ENCODE peak calls at places on chromosome 18, in five cellular contexts. N is A549, A is GM12878, M is HepG2, U is K562. I is an unnamed sample.

GRCh38 chr18:10252952-10253680 is 201.3 kb upstream of the APCDD1 start:
- DNase-seq in M (no peak), N (no peak), U (no peak), A (no peak), I (no peak)

GRCh38 chr18:12744103-12744502 is 41.3 kb downstream of the PSMG2 start:
- DNase-seq in M (peak), N (peak), A (no peak), U (no peak), I (peak)

GRCh38 chr18:49495480-49495879 is 8.4 kb upstream of the C18orf32 start:
- DNase-seq in U (no peak), A (no peak), N (no peak), M (no peak), I (no peak)

GRCh38 chr18:36392163-36392887 is 94.8 kb downstream of the FHOD3 start:
- DNase-seq in U (no peak), M (no peak), A (no peak), N (no peak), I (peak)

GRCh38 chr18:26424428-26425147 is 123.8 kb downstream of the KCTD1 start:
- DNase-seq in N (no peak), M (no peak), U (no peak), A (no peak), I (no peak)

GRCh38 chr18:48673456-48674197 is 134.8 kb downstream of the CTIF start:
- DNase-seq in U (peak), N (no peak), M (no peak), A (no peak), I (no peak)

GRCh38 chr18:76610933-76611749 is 116.1 kb upstream of the ZNF516 start:
- DNase-seq in M (no peak), A (no peak), U (no peak), N (no peak), I (peak)

GRCh38 chr18:22977847-22978701 is 44.9 kb downstream of the RBBP8 start:
- DNase-seq in M (no peak), N (peak), A (no peak), U (no peak), I (no peak)

GRCh38 chr18:13987956-13988355 is 72.6 kb upstream of the MC2R start:
- DNase-seq in N (no peak), M (no peak), U (no peak), A (no peak), I (no peak)

GRCh38 chr18:8339958-8340357 is 269.3 kb upstream of the RAB12 start:
- DNase-seq in A (no peak), U (no peak), N (no peak), M (no peak), I (no peak)

GRCh38 chr18:48884306-48885235 is 66.2 kb downstream of the SMAD7 start:
- DNase-seq in A (no peak), N (no peak), U (no peak), M (no peak), I (no peak)

GRCh38 chr18:63149200-63149587 is 170.4 kb downstream of the BCL2 start:
- DNase-seq in M (no peak), U (no peak), A (no peak), N (no peak), I (no peak)

GRCh38 chr18:32769242-32770180 is 3.3 kb downstream of the KLHL14 start:
- DNase-seq in A (no peak), U (no peak), N (no peak), M (peak), I (peak)

GRCh38 chr18:72991379-72991778 is 123.6 kb upstream of the NETO1 start:
- DNase-seq in M (no peak), U (no peak), N (no peak), A (no peak), I (no peak)

GRCh38 chr18:741931-742512 is 29.6 kb upstream of the ENOSF1 start:
- DNase-seq in U (peak), A (peak), N (peak), M (peak), I (peak)

GRCh38 chr18:76953186-76953982 is 131.0 kb downstream of the ZNF236 start:
- DNase-seq in N (no peak), U (no peak), A (no peak), M (no peak), I (peak)

GRCh38 chr18:56245856-56246575 is 392.4 kb downstream of the TXNL1 start:
- DNase-seq in A (no peak), N (peak), M (no peak), U (no peak), I (peak)

GRCh38 chr18:13621446-13621849 is 104.9 kb downstream of the FAM210A start:
- DNase-seq in U (no peak), M (no peak), N (no peak), A (no peak), I (no peak)

GRCh38 chr18:36338420-36338933 is 41.0 kb downstream of the FHOD3 start:
- DNase-seq in U (no peak), A (no peak), N (no peak), M (no peak), I (peak)

GRCh38 chr18:23059541-23060465 is 75.5 kb upstream of the CABLES1 start:
- DNase-seq in M (no peak), A (no peak), U (no peak), N (no peak), I (no peak)

GRCh38 chr18:3923750-3924149 is 473.8 kb downstream of the TGIF1 start:
- DNase-seq in N (peak), U (no peak), A (no peak), M (no peak), I (no peak)

GRCh38 chr18:28684746-28685145 is 507.8 kb upstream of the CDH2 start:
- DNase-seq in M (no peak), A (no peak), N (no peak), U (no peak), I (no peak)

GRCh38 chr18:9016819-9017169 is 85.7 kb upstream of the NDUFV2 start:
- DNase-seq in A (no peak), M (no peak), U (no peak), N (no peak), I (no peak)

GRCh38 chr18:68152770-68153169 is 562.1 kb downstream of the TMX3 start:
- DNase-seq in M (peak), N (peak), A (no peak), U (no peak), I (no peak)

GRCh38 chr18:54712315-54712714 is 116.0 kb upstream of the RAB27B start:
- DNase-seq in A (no peak), U (no peak), N (peak), M (no peak), I (no peak)

GRCh38 chr18:23730850-23731249 is 41.6 kb downstream of the LAMA3 start:
- DNase-seq in U (no peak), M (no peak), N (no peak), A (no peak), I (no peak)

GRCh38 chr18:22559414-22560282 is 141.9 kb upstream of the CTAGE1 start:
- DNase-seq in U (peak), A (no peak), N (peak), M (peak), I (peak)

GRCh38 chr18:9737814-9738160 is 29.7 kb downstream of the RAB31 start:
- DNase-seq in A (no peak), N (no peak), U (no peak), M (no peak), I (peak)

GRCh38 chr18:25056456-25056855 is 295.5 kb downstream of the ZNF521 start:
- DNase-seq in M (no peak), N (no peak), U (no peak), A (no peak), I (no peak)

GRCh38 chr18:23213200-23213599 is 77.9 kb downstream of the CABLES1 start:
- DNase-seq in N (no peak), U (no peak), A (no peak), M (no peak), I (no peak)

GRCh38 chr18:42184685-42185477 is 229.8 kb downstream of the PIK3C3 start:
- DNase-seq in M (no peak), U (no peak), A (no peak), N (no peak), I (no peak)

GRCh38 chr18:12328179-12328823 is 20.3 kb downstream of the TUBB6 start:
- DNase-seq in M (no peak), N (no peak), A (no peak), U (no peak), I (no peak)

GRCh38 chr18:70228546-70228945 is 23.1 kb upstream of the RTTN start:
- DNase-seq in A (no peak), U (no peak), N (no peak), M (no peak), I (no peak)

GRCh38 chr18:72160504-72161445 is 383.4 kb downstream of the CBLN2 start:
- DNase-seq in U (no peak), A (no peak), M (no peak), N (no peak), I (no peak)

GRCh38 chr18:59041296-59041695 is 98.4 kb upstream of the SEC11C start:
- DNase-seq in U (no peak), N (no peak), M (no peak), A (no peak), I (no peak)

GRCh38 chr18:62720766-62721613 is 5.6 kb downstream of the PHLPP1 start:
- DNase-seq in A (no peak), M (no peak), U (no peak), N (no peak), I (no peak)

GRCh38 chr18:5979971-5980457 is 84.7 kb upstream of the TMEM200C start:
- DNase-seq in U (no peak), N (no peak), M (no peak), A (peak), I (no peak)

GRCh38 chr18:5974696-5975095 is 79.4 kb upstream of the TMEM200C start:
- DNase-seq in N (no peak), U (no peak), A (no peak), M (no peak), I (no peak)

GRCh38 chr18:5979176-5979888 is 84.0 kb upstream of the TMEM200C start:
- DNase-seq in M (no peak), U (no peak), N (no peak), A (no peak), I (no peak)

GRCh38 chr18:5975111-5975622 is 79.8 kb upstream of the TMEM200C start:
- DNase-seq in M (no peak), A (peak), U (no peak), N (no peak), I (no peak)

GRCh38 chr18:5977022-5977421 is 81.7 kb upstream of the TMEM200C start:
- DNase-seq in M (no peak), U (no peak), A (no peak), N (no peak), I (no peak)
- TF ChIP-seq REST in M (no peak), U (no peak), A (no peak), N (no peak), I (no peak)

GRCh38 chr18:45282101-45282812 is 333.0 kb upstream of the SLC14A2 start:
- DNase-seq in A (no peak), M (no peak), N (peak), U (no peak), I (no peak)

GRCh38 chr18:45276878-45277277 is 338.4 kb upstream of the SLC14A2 start:
- DNase-seq in N (no peak), U (no peak), M (no peak), A (no peak), I (no peak)

GRCh38 chr18:45284174-45284573 is 331.1 kb upstream of the SLC14A2 start:
- DNase-seq in M (no peak), U (no peak), A (no peak), N (no peak), I (no peak)

GRCh38 chr18:45277870-45278269 is 337.4 kb upstream of the SLC14A2 start:
- DNase-seq in A (no peak), N (no peak), U (no peak), M (no peak), I (no peak)

DNA sequence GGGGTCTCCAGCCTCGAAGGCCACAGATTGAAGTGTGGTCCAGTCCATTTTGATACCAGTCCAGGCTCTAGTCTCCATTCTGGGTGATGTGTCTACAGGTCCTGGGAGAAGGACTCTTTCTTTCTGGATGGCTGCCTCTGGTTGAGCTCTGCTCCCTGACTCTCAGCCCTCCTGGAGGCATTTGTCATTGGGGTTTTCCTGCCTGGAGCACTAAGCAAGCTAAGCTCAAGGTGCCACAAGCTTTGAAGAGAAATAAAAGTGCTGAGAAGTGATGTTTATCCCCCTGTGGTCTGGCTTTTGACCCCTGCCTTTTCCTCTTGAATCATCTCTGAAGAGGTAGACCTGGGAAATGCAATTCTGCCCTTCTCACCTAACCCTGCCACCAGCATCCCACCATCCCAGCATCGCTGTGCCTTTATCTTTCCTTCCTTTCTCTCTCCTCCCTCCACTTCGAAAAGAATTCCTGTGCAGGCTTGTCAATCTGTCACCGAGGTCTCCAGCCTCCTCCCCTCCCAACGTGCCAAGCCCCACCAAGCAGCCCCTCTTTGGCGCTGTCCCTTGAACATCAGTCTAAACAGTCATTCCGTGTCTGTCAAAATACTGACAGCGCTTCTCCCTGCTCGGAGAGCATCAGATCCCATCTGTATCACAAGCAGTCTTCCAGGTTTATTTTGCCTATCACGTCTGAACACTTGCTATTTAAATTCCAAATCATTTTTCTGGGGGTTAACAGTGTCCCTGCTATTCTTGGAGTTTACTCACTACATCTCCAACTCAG is 334.6 kb upstream of the SLC14A2 start:
- DNase-seq in N (no peak), M (no peak), A (no peak), U (no peak), I (no peak)
- TF ChIP-seq EP300 in N (no peak), M (no peak), A (no peak), U (no peak), I (no peak)

DNA sequence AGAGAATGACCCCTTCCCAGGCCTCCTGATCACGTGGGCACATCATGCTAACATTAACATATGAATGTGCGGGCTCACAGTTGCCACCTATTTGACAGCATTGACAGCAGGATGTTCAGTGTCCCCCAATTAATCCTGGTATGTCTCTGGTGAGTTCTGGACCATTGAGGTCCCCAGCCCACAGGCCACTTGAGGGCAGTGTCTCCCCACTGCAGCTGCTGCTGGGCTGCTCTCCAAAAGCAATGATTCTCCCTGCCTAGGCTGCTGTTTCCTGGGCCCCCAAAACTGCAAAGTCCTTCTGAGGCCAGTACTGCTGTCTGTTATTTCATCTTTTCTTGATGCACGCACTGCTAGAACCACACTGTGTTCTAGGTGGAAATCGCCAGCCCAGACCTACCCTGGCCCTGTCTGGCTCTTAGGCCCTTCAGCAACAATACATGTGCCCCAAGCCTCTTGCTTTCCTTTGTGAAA is 52.7 kb upstream of the MAPK4 start:
- DNase-seq in U (peak), N (peak), M (peak), A (no peak), I (peak)
- TF ChIP-seq REST in U (no peak), N (no peak), M (no peak), A (no peak), I (no peak)

DNA sequence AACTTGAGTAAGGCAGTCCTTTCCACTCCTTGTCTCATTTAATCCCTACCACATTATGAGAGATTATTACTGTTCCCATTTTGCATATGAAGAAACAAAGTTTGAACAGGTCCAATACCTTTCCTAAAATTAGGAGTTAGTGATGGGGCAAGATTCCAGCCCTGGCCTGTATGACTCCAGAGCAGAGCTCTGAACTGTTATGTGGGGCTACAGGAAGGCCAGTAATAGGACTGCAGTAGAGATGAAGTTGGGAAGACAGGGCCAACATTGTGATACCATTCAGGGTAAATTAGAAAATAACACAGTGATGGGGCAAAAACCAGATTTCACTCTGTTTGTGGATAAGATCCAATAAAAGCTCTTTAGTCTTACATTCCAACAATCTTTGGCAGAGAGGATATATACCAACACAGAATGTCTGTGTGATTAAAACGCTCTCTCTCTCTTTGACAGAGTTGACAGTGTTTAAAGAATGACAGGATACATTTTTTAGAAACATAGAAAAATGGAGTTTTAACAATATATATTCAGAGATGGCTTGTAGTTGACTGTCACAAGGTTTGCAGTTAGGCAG is 22.7 kb downstream of the KATNAL2 start:
- DNase-seq in A (no peak), M (no peak), N (no peak), U (no peak), I (no peak)
- TF ChIP-seq EP300 in A (no peak), M (no peak), N (no peak), U (no peak), I (peak)

DNA sequence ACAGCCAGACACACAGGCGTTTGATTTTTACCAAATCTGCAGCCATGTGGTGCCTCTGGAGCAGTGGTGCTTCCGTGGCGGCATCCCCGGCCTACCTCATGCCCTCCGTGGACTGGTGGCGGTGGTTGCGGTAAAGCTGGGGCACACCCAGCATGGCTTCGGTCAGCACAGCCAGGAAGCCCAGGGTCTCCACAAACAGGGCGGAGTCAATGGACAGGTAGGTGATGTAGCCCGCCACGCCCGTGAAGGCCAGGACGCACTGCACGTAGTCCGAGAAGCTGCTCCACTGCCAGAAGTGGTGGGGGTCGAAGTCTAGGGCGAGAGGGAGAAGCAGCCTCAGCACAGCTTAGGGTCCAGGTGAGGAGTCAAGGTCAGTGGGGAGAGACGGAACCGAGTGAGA is 32.4 kb downstream of the SLC66A2 start:
- DNase-seq in N (no peak), A (no peak), U (no peak), M (no peak), I (no peak)
- TF ChIP-seq REST in N (no peak), A (no peak), U (no peak), M (no peak), I (no peak)